ENCODE peak calls at places on chromosome 7, in ten cellular contexts. O, Y, V, B, M, I, C, J, A and Z are unnamed samples.

GRCh38 chr7:158589653-158590052 is 2.0 kb upstream of the PTPRN2 start:
- DNase-seq in B (no peak), Y (no peak), A (no peak), M (no peak), O (no peak), J (no peak), C (no peak), V (no peak), I (no peak), Z (no peak)

GRCh38 chr7:152076324-152076821 is 50.9 kb downstream of the GALNT11 start:
- DNase-seq in B (peak; percentile 67), M (peak; percentile 49), V (no peak), O (no peak), C (no peak), Y (peak; percentile 41), J (peak; percentile 47), I (no peak), A (no peak), Z (no peak)

GRCh38 chr7:79434098-79434497 is 19.4 kb downstream of the MAGI2 start:
- DNase-seq in B (no peak), C (no peak), Y (no peak), M (no peak), A (peak; percentile 65), J (peak; percentile 82), V (no peak), O (no peak), I (no peak), Z (no peak)

GRCh38 chr7:73312831-73313520 is 4.3 kb upstream of the NSUN5 start:
- DNase-seq in O (no peak), J (no peak), I (no peak), A (no peak), Y (no peak), B (no peak), V (no peak), C (no peak), M (no peak), Z (no peak)

GRCh38 chr7:141161959-141162547 is 88.2 kb downstream of the TMEM178B start:
- DNase-seq in B (no peak), J (no peak), O (no peak), I (no peak), C (no peak), A (no peak), Y (no peak), V (no peak), M (no peak), Z (no peak)

GRCh38 chr7:17239046-17239445 is 59.4 kb upstream of the AHR start:
- DNase-seq in O (no peak), M (no peak), I (no peak), V (no peak), C (no peak), J (peak; percentile 36), A (no peak), B (no peak), Y (no peak), Z (no peak)

GRCh38 chr7:138064856-138065357 is 11.4 kb upstream of the AKR1D1 start:
- DNase-seq in B (peak; percentile 31), O (peak; percentile 1), C (no peak), Y (no peak), J (peak; percentile 53), M (no peak), I (no peak), V (no peak), A (peak; percentile 13), Z (no peak)

GRCh38 chr7:47354831-47355541 is 226.9 kb downstream of the TNS3 start:
- DNase-seq in I (no peak), O (no peak), V (no peak), C (no peak), M (peak; percentile 62), J (no peak), B (no peak), Y (no peak), A (no peak), Z (no peak)

GRCh38 chr7:34900891-34901493 is 136.3 kb downstream of the DPY19L1 start:
- DNase-seq in I (no peak), B (peak; percentile 69), O (no peak), Y (peak; percentile 20), V (no peak), C (no peak), A (no peak), M (no peak), J (peak; percentile 10), Z (no peak)
- TF ChIP-seq CTCF in I (peak; percentile 37), B (peak; percentile 77), O (no peak), Y (peak; percentile 6), V (no peak), C (peak; percentile 22), A (peak; percentile 25), M (no peak), J (peak; percentile 27), Z (peak; percentile 22)

GRCh38 chr7:131223151-131223550 is 104.5 kb upstream of the MKLN1 start:
- DNase-seq in A (no peak), I (no peak), C (no peak), O (no peak), M (no peak), J (no peak), B (no peak), Y (no peak), V (no peak), Z (no peak)

GRCh38 chr7:131224996-131225395 is 102.7 kb upstream of the MKLN1 start:
- DNase-seq in B (no peak), I (no peak), J (no peak), C (no peak), O (no peak), A (no peak), M (no peak), V (no peak), Y (no peak), Z (no peak)

GRCh38 chr7:131219277-131220041 is 108.2 kb upstream of the MKLN1 start:
- DNase-seq in B (peak; percentile 67), I (no peak), A (no peak), J (no peak), M (peak; percentile 79), C (no peak), V (no peak), O (no peak), Y (no peak), Z (no peak)

GRCh38 chr7:131221061-131221460 is 106.6 kb upstream of the MKLN1 start:
- DNase-seq in C (no peak), I (no peak), J (no peak), V (no peak), M (no peak), B (no peak), A (no peak), O (no peak), Y (no peak), Z (no peak)

GRCh38 chr7:131222171-131222570 is 105.5 kb upstream of the MKLN1 start:
- DNase-seq in Y (no peak), A (no peak), M (no peak), V (no peak), O (no peak), B (no peak), C (no peak), I (no peak), J (no peak), Z (no peak)
- TF ChIP-seq CTCF in Y (no peak), A (no peak), M (no peak), V (no peak), O (no peak), B (no peak), C (no peak), I (no peak), J (peak; percentile 21), Z (no peak)

DNA sequence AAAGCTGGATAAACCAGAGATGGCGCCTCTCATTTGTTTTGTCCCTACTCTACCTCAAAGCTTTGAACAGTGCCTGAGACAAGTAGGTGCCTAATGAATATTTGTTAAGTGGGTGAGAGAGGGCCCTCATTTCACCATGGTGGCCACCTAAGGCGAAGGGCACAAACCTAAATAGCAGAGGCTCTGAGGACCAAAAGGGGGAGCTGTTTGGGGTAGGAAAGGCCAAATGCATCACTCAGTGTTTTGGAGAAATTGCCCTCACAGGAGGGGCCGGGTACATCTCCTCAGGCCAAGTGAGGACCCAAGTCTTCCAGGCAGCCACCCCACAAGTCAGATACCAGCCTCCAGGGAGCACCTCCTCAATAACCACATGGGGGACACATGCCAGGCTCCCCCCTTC is 14.0 kb downstream of the IMPDH1 start:
- DNase-seq in M (no peak), I (no peak), A (no peak), B (no peak), J (no peak), C (no peak), V (no peak), Y (no peak), O (no peak), Z (no peak)
- TF ChIP-seq CTCF in M (no peak), I (peak; percentile 26), A (peak; percentile 36), B (peak; percentile 51), J (peak; percentile 33), C (no peak), V (no peak), Y (no peak), O (no peak), Z (no peak)

GRCh38 chr7:112789453-112789823 is 755 bp downstream of the TMEM168 start:
- DNase-seq in V (no peak), I (no peak), M (no peak), J (no peak), C (no peak), A (no peak), O (no peak), B (no peak), Y (no peak), Z (no peak)

GRCh38 chr7:112788778-112789343 is 1.3 kb downstream of the TMEM168 start:
- DNase-seq in Y (peak; percentile 9), A (no peak), M (no peak), B (no peak), I (no peak), V (no peak), C (no peak), J (no peak), O (no peak), Z (no peak)

GRCh38 chr7:112790651-112790973 is 419 bp upstream of the TMEM168 start:
- DNase-seq in Y (no peak), B (no peak), C (no peak), J (peak; percentile 22), O (no peak), M (no peak), V (no peak), A (no peak), I (no peak), Z (no peak)

GRCh38 chr7:112791465-112792168 is 1.4 kb upstream of the TMEM168 start:
- DNase-seq in A (no peak), M (no peak), O (no peak), V (no peak), Y (no peak), C (no peak), B (no peak), I (no peak), J (no peak), Z (no peak)

DNA sequence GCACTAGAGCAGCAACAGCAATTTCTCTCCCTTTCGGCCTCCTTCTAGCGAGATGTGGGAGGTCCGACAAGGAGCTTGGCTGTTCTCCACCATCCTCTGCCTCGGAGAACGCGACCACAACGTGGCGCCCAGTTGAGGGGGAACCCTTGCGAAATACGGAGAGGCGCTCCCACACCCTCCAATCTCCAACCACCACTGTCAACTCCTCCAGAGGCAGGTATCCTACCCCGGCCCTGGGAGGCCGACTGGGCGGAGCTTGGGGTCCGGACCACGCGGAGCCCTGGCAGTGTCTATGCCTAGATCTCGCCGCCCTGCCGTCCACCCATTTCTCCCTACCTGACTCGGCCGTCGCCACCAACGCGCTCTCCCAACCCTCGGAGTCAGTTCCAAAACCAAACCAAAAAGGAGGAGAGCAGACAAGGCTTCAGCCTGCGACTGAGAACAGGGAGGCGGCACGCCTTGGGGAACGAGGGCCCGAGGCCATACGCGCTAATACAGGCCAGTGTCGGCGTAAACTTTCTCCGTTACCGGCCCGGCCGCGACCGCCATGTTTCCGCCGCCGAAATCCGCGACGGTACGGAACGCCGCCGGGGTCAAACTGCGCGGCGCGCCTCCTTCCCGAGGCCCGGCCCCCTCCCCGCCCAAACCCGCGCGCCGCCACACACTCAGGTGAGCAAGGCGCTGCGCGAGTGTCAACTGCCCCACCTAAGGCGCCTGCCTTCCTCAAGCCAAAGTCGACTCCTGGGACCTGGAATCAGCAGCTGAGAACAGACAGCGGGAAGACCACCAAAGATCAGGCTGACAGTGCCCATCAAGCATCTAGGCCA is at the start of gene TMEM168:
- DNase-seq in C (no peak), J (peak; percentile 83), O (no peak), A (peak; percentile 86), I (peak; percentile 42), Y (peak; percentile 88), V (peak; percentile 84), M (peak; percentile 86), B (peak; percentile 88), Z (peak; percentile 60)
- TF ChIP-seq CTCF in C (no peak), J (peak; percentile 4), O (no peak), A (no peak), I (no peak), Y (no peak), V (no peak), M (no peak), B (no peak), Z (peak; percentile 7)